ENCODE peak calls at places on chromosomes 5 and 9, in five cellular contexts. V is IMR-90, C is body of pancreas, B is Peyer's patch, T is cardiac muscle cell. R is an unnamed sample.
A peak's percentile ranks its signal among the peaks of the same experiment; 100 is the strongest.

GRCh38 chr9:19464764-19465570 is 56.2 kb downstream of the ACER2 start:
- DNase-seq in V (peak; percentile 81), C (peak; percentile 84), B (peak; percentile 80), T (peak; percentile 73), R (peak; percentile 79)

GRCh38 chr5:157857821-157858526 is 971 bp downstream of the CLINT1 start:
- DNase-seq in V (peak; percentile 21), C (no peak), B (no peak), T (peak; percentile 11), R (no peak)

GRCh38 chr9:135479469-135480052 is at the start of gene PPP1R26:
- DNase-seq in V (no peak), C (peak; percentile 51), B (no peak), T (peak; percentile 69), R (peak; percentile 30)

GRCh38 chr5:72159501-72159911 is 52.2 kb downstream of the MAP1B start:
- DNase-seq in V (peak; percentile 73), C (no peak), B (no peak), T (no peak), R (no peak)

GRCh38 chr5:37722236-37723146 is 117.3 kb downstream of the GDNF start:
- DNase-seq in V (peak; percentile 96), C (peak; percentile 18), B (no peak), T (no peak), R (no peak)

GRCh38 chr9:95574176-95574575 is 57.4 kb upstream of the PTCH1 start:
- DNase-seq in V (no peak), C (no peak), B (no peak), T (no peak), R (no peak)

GRCh38 chr5:68139601-68140441 is 75.7 kb upstream of the PIK3R1 start:
- DNase-seq in V (peak; percentile 17), C (no peak), B (no peak), T (no peak), R (no peak)

GRCh38 chr5:132436936-132437335 is 53.6 kb downstream of the IRF1 start:
- DNase-seq in V (no peak), C (no peak), B (no peak), T (no peak), R (no peak)

GRCh38 chr5:98796197-98796972 is 22.9 kb downstream of the RGMB start:
- DNase-seq in V (peak; percentile 77), C (peak; percentile 64), B (no peak), T (peak; percentile 58), R (peak; percentile 56)

GRCh38 chr9:14788846-14789245 is 66.3 kb upstream of the CER1 start:
- DNase-seq in V (no peak), C (no peak), B (no peak), T (no peak), R (no peak)

GRCh38 chr9:98427491-98427890 is 172.0 kb upstream of the TBC1D2 start:
- DNase-seq in V (no peak), C (no peak), B (no peak), T (no peak), R (no peak)

GRCh38 chr9:108194154-108194553 is 661.6 kb downstream of the ACTL7B start:
- DNase-seq in V (no peak), C (no peak), B (no peak), T (no peak), R (no peak)

GRCh38 chr9:1053848-1054365 is 3.8 kb downstream of the DMRT2 start:
- DNase-seq in V (no peak), C (no peak), B (no peak), T (no peak), R (no peak)

GRCh38 chr9:3664044-3664443 is 138.2 kb upstream of the RFX3 start:
- DNase-seq in V (peak; percentile 57), C (no peak), B (no peak), T (no peak), R (no peak)

GRCh38 chr9:93431498-93432105 is 19.9 kb upstream of the FAM120A start:
- DNase-seq in V (no peak), C (no peak), B (no peak), T (no peak), R (no peak)

GRCh38 chr9:90290716-90291485 is 351.7 kb downstream of the DIRAS2 start:
- DNase-seq in V (peak; percentile 42), C (no peak), B (no peak), T (no peak), R (no peak)

GRCh38 chr9:134192951-134193731 is 28.8 kb upstream of the RNU6ATAC start:
- DNase-seq in V (no peak), C (no peak), B (peak; percentile 36), T (peak; percentile 51), R (no peak)

GRCh38 chr9:792331-793260 is 48.9 kb upstream of the DMRT1 start:
- DNase-seq in V (peak; percentile 39), C (no peak), B (no peak), T (no peak), R (no peak)

GRCh38 chr9:16442622-16443021 is 427.8 kb downstream of the BNC2 start:
- DNase-seq in V (peak; percentile 58), C (no peak), B (no peak), T (no peak), R (no peak)

GRCh38 chr5:55303238-55303690 is 4.2 kb downstream of the DHX29 start:
- DNase-seq in V (peak; percentile 93), C (peak; percentile 20), B (no peak), T (no peak), R (no peak)

GRCh38 chr5:93735378-93735777 is 6.0 kb downstream of the POU5F2 start:
- DNase-seq in V (peak; percentile 59), C (no peak), B (no peak), T (no peak), R (no peak)

GRCh38 chr5:116035123-116035522 is 2.9 kb downstream of the ARL14EPL start:
- DNase-seq in V (no peak), C (no peak), B (no peak), T (no peak), R (no peak)

GRCh38 chr5:116037236-116037822 is 5.1 kb downstream of the ARL14EPL start:
- DNase-seq in V (no peak), C (no peak), B (no peak), T (no peak), R (no peak)

GRCh38 chr5:116032991-116033390 is 719 bp downstream of the ARL14EPL start:
- DNase-seq in V (no peak), C (no peak), B (no peak), T (no peak), R (no peak)

DNA sequence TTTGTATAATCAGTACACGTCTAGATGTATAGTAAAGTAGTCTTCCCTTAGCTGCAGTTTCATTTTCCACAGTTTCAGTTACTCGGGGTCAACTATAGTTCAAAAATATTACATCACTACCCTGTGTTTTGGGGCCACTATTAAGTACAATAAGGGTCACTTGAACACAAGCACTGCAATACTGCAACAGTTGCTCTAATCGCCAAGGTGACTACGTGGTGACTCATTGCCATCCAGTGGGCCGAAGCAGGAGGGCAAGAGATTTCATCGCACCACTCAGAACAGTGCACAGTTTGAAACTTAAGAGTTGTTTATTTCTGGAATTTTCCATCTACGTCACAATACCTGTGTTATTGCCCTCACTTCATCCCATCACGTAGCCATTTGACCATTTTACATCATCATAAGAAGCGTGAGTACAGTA is at the start of gene ARL14EPL:
- DNase-seq in V (peak; percentile 92), C (peak; percentile 31), B (no peak), T (peak; percentile 14), R (no peak)
- TF ChIP-seq CTCF in V (peak; percentile 67), C (peak; percentile 42), B (no peak), T (peak; percentile 49), R (peak; percentile 23)

GRCh38 chr5:160675988-160676387 is 176.0 kb downstream of the ATP10B start:
- DNase-seq in V (no peak), C (no peak), B (no peak), T (peak; percentile 15), R (no peak)
- TF ChIP-seq CTCF in V (no peak), C (no peak), B (peak; percentile 27), T (no peak), R (no peak)

GRCh38 chr5:40720071-40720470 is 35.7 kb downstream of the TTC33 start:
- DNase-seq in V (no peak), C (no peak), B (no peak), T (no peak), R (no peak)

GRCh38 chr5:40717281-40717680 is 37.6 kb downstream of the PTGER4 start:
- DNase-seq in V (peak; percentile 74), C (no peak), B (no peak), T (no peak), R (no peak)

GRCh38 chr5:40716590-40716989 is 36.9 kb downstream of the PTGER4 start:
- DNase-seq in V (no peak), C (no peak), B (no peak), T (no peak), R (no peak)

DNA sequence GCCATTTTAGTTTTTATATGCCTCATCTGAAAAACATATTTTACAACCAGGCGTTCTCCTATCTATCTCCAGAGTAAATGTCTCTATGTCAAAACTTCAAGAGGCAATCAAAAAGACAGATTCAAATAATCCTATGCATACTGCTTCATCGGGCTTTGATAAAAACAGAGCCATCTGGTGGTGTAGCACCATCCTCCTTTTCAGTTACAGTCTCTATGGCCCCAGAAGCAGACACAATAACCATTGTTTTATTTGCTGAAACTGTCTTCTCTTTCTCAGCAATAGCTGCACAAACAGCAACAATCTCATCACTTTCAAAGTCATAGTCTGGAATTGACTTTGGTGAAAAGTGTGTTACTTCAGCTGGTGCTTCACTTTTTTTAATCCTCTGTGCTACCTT is 36.3 kb downstream of the PTGER4 start:
- DNase-seq in V (no peak), C (no peak), B (no peak), T (no peak), R (no peak)
- TF ChIP-seq CTCF in V (peak; percentile 15), C (no peak), B (no peak), T (peak; percentile 34), R (no peak)

GRCh38 chr5:109713453-109713852 is 23.7 kb downstream of the MAN2A1 start:
- DNase-seq in V (no peak), C (no peak), B (no peak), T (no peak), R (no peak)

GRCh38 chr5:109711681-109712080 is 22.0 kb downstream of the MAN2A1 start:
- DNase-seq in V (no peak), C (no peak), B (no peak), T (no peak), R (no peak)

GRCh38 chr5:109718216-109718615 is 28.5 kb downstream of the MAN2A1 start:
- DNase-seq in V (no peak), C (no peak), B (no peak), T (no peak), R (no peak)

GRCh38 chr5:109718632-109719031 is 28.9 kb downstream of the MAN2A1 start:
- DNase-seq in V (peak; percentile 14), C (no peak), B (no peak), T (no peak), R (no peak)

DNA sequence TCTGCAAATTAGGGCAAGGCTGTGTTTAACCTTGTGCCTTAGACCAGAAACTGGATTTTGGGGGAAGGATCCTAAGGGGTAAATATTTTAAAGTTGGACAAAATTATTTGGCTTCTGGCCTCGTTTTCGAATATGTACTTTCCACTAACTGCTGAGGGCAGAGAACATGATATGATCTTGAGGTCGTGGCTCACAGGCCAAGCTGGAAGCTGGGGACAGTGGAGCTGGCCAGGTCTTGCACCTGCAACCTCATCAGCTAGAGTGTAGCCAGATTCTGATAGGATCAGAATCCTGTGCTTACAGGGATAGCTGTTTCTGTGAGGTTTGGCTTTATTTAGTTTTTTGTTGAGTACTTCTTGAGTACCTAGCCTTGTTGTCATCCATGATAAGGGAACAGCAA is 24.9 kb downstream of the MAN2A1 start:
- DNase-seq in V (no peak), C (no peak), B (no peak), T (no peak), R (no peak)
- TF ChIP-seq CTCF in V (no peak), C (no peak), B (no peak), T (no peak), R (no peak)

GRCh38 chr5:78367318-78367991 is 7.0 kb downstream of the SCAMP1 start:
- DNase-seq in V (no peak), C (peak; percentile 31), B (no peak), T (no peak), R (no peak)
- TF ChIP-seq CTCF in V (no peak), C (no peak), B (no peak), T (no peak), R (peak; percentile 25)